ENCODE peak calls at places on chromosome 13, in five cellular contexts. N, G, H, T and C are unnamed samples. For H3K4me1, the result is how much of the 10 kb centered on the place peaks cover.

GRCh38 chr13:24052547-24052981 is 108.0 kb upstream of the SPATA13 start:
- DNase-seq in N (peak), G (no peak), H (no peak), T (no peak), C (peak)

GRCh38 chr13:60654405-60654804 is 257.4 kb downstream of the TDRD3 start:
- DNase-seq in N (no peak), G (no peak), H (no peak), T (peak), C (peak)

GRCh38 chr13:48448963-48449614 is 36.2 kb upstream of the LPAR6 start:
- DNase-seq in N (peak), G (no peak), H (no peak), T (no peak), C (peak)

GRCh38 chr13:87674143-87674772 is 3.1 kb downstream of the SLITRK5 start:
- DNase-seq in N (no peak), G (peak), H (peak), T (peak), C (peak)

GRCh38 chr13:47289578-47289977 is 392.7 kb upstream of the HTR2A start:
- DNase-seq in N (no peak), G (no peak), H (peak), T (no peak), C (no peak)

GRCh38 chr13:23044906-23045305 is 135.9 kb upstream of the SGCG start:
- DNase-seq in N (no peak), G (no peak), H (no peak), T (no peak), C (no peak)

GRCh38 chr13:114043421-114044053 is 69.7 kb upstream of the C13orf46 start:
- DNase-seq in N (peak), G (no peak), H (peak), T (peak), C (peak)

GRCh38 chr13:51733656-51734334 is 70.2 kb downstream of the DHRS12 start:
- DNase-seq in N (peak), G (no peak), H (no peak), T (peak), C (peak)

GRCh38 chr13:49248433-49249002 is 793 bp downstream of the CDADC1 start:
- DNase-seq in N (peak), G (peak), H (peak), T (no peak), C (no peak)

GRCh38 chr13:40592035-40592434 is 74.4 kb downstream of the FOXO1 start:
- DNase-seq in N (no peak), G (no peak), H (no peak), T (no peak), C (no peak)
- H3K4me1 ChIP-seq in N (under half), G (under half), H (under half), T (under half), C (under half)

GRCh38 chr13:50408068-50408467 is 392.8 kb downstream of the KCNRG start:
- DNase-seq in N (no peak), G (no peak), H (no peak), T (no peak), C (no peak)

GRCh38 chr13:50414640-50415039 is 399.4 kb downstream of the KCNRG start:
- DNase-seq in N (no peak), G (no peak), H (no peak), T (no peak), C (no peak)

GRCh38 chr13:50412046-50412617 is 396.9 kb downstream of the KCNRG start:
- DNase-seq in N (peak), G (no peak), H (no peak), T (no peak), C (no peak)

GRCh38 chr13:50409186-50409585 is 393.9 kb downstream of the KCNRG start:
- DNase-seq in N (no peak), G (no peak), H (no peak), T (no peak), C (no peak)

GRCh38 chr13:50410921-50411712 is 395.9 kb downstream of the KCNRG start:
- DNase-seq in N (peak), G (no peak), H (no peak), T (peak), C (peak)
- H3K9ac ChIP-seq in N (no peak), G (no peak), H (no peak), T (no peak), C (peak)

GRCh38 chr13:99749627-99750026 is 221.9 kb downstream of the ZIC5 start:
- DNase-seq in N (no peak), G (no peak), H (no peak), T (peak), C (no peak)
- H2BK120ac ChIP-seq in N (no peak), G (peak), H (no peak), T (no peak), C (no peak)

DNA sequence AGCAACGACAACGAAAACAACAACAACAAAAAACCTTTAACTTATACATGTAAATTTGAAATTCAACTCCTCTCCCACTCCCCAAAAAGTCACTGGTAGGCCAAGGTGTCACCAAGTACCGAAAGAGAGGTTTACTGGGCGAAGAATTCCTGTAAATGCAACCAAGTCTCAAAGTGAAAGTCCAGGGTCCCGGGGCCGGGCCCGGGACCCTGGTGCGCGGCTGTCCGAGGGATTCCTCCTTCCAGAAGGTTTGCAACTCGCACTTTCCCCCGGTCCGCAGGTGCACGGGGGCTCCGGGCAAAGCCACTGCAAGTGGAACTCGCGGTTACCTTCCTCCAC is 1.1 kb downstream of the STK24 start:
- DNase-seq in N (no peak), G (no peak), H (no peak), T (no peak), C (no peak)
- H3K4me1 ChIP-seq in N (under half), G (under half), H (under half), T (under half), C (under half)